ENCODE peak calls at places on chromosomes 5 and 9, in four cellular contexts. One of them, this sample, is unnamed.

GRCh38 chr5:43209060-43209459 is 17.0 kb downstream of the NIM1K start:
- DNase-seq in naive thymus-derived CD4-positive, alpha-beta T cell: no peak
- DNase-seq in psoas muscle: no peak
- DNase-seq in neuronal stem cell: no peak
- DNase-seq in this sample: no peak

GRCh38 chr5:164312801-164313200 is 807.4 kb downstream of the MAT2B start:
- DNase-seq in naive thymus-derived CD4-positive, alpha-beta T cell: no peak
- DNase-seq in psoas muscle: no peak
- DNase-seq in neuronal stem cell: no peak
- DNase-seq in this sample: no peak

GRCh38 chr9:130938652-130939404 is at the start of gene FIBCD1:
- DNase-seq in naive thymus-derived CD4-positive, alpha-beta T cell: no peak
- DNase-seq in psoas muscle: no peak
- DNase-seq in neuronal stem cell: no peak
- DNase-seq in this sample: no peak

GRCh38 chr5:142323480-142324376 is 1.1 kb downstream of the SPRY4 start:
- DNase-seq in naive thymus-derived CD4-positive, alpha-beta T cell: no peak
- DNase-seq in psoas muscle: no peak
- DNase-seq in neuronal stem cell: peak; percentile 11
- DNase-seq in this sample: no peak

GRCh38 chr5:34552129-34552528 is 104.0 kb upstream of the RAI14 start:
- DNase-seq in naive thymus-derived CD4-positive, alpha-beta T cell: no peak
- DNase-seq in psoas muscle: no peak
- DNase-seq in neuronal stem cell: no peak
- DNase-seq in this sample: no peak

GRCh38 chr9:91758491-91758981 is 191.5 kb downstream of the ROR2 start:
- DNase-seq in naive thymus-derived CD4-positive, alpha-beta T cell: no peak
- DNase-seq in psoas muscle: no peak
- DNase-seq in neuronal stem cell: peak; percentile 54
- DNase-seq in this sample: peak; percentile 46

GRCh38 chr5:103808464-103809106 is 246.0 kb upstream of the NUDT12 start:
- DNase-seq in naive thymus-derived CD4-positive, alpha-beta T cell: no peak
- DNase-seq in psoas muscle: no peak
- DNase-seq in neuronal stem cell: peak; percentile 40
- DNase-seq in this sample: peak; percentile 51

GRCh38 chr5:167813381-167813780 is 478.1 kb upstream of the WWC1 start:
- DNase-seq in naive thymus-derived CD4-positive, alpha-beta T cell: no peak
- DNase-seq in psoas muscle: no peak
- DNase-seq in neuronal stem cell: no peak
- DNase-seq in this sample: peak; percentile 94

GRCh38 chr5:82406200-82406773 is 128.1 kb upstream of the RPS23 start:
- DNase-seq in naive thymus-derived CD4-positive, alpha-beta T cell: no peak
- DNase-seq in psoas muscle: no peak
- DNase-seq in neuronal stem cell: no peak
- DNase-seq in this sample: peak; percentile 100

GRCh38 chr5:132251220-132251725 is 6.2 kb upstream of the PDLIM4 start:
- DNase-seq in naive thymus-derived CD4-positive, alpha-beta T cell: no peak
- DNase-seq in psoas muscle: peak; percentile 80
- DNase-seq in neuronal stem cell: no peak
- DNase-seq in this sample: no peak

GRCh38 chr9:23120630-23121029 is 674.0 kb downstream of the DMRTA1 start:
- DNase-seq in naive thymus-derived CD4-positive, alpha-beta T cell: no peak
- DNase-seq in psoas muscle: no peak
- DNase-seq in neuronal stem cell: no peak
- DNase-seq in this sample: no peak

GRCh38 chr9:101028346-101029299 is at the start of gene PLPPR1:
- DNase-seq in naive thymus-derived CD4-positive, alpha-beta T cell: no peak
- DNase-seq in psoas muscle: peak; percentile 53
- DNase-seq in neuronal stem cell: peak; percentile 85
- DNase-seq in this sample: peak; percentile 49

GRCh38 chr9:35798658-35799366 is 7.4 kb downstream of the NPR2 start:
- DNase-seq in naive thymus-derived CD4-positive, alpha-beta T cell: no peak
- DNase-seq in psoas muscle: no peak
- DNase-seq in neuronal stem cell: no peak
- DNase-seq in this sample: peak; percentile 100

GRCh38 chr9:98864257-98865180 is 57.0 kb downstream of the GALNT12 start:
- DNase-seq in naive thymus-derived CD4-positive, alpha-beta T cell: no peak
- DNase-seq in psoas muscle: no peak
- DNase-seq in neuronal stem cell: no peak
- DNase-seq in this sample: no peak

GRCh38 chr5:5784114-5784513 is 361.6 kb downstream of the ICE1 start:
- DNase-seq in naive thymus-derived CD4-positive, alpha-beta T cell: no peak
- DNase-seq in psoas muscle: no peak
- DNase-seq in neuronal stem cell: no peak
- DNase-seq in this sample: no peak

GRCh38 chr5:172775326-172776234 is 4.6 kb upstream of the DUSP1 start:
- DNase-seq in naive thymus-derived CD4-positive, alpha-beta T cell: no peak
- DNase-seq in psoas muscle: peak; percentile 95
- DNase-seq in neuronal stem cell: no peak
- DNase-seq in this sample: peak; percentile 98

GRCh38 chr9:114652776-114653555 is 4.6 kb downstream of the TEX53 start:
- DNase-seq in naive thymus-derived CD4-positive, alpha-beta T cell: no peak
- DNase-seq in psoas muscle: no peak
- DNase-seq in neuronal stem cell: no peak
- DNase-seq in this sample: peak; percentile 41

GRCh38 chr9:92759990-92760893 is 4.4 kb downstream of the BICD2 start:
- DNase-seq in naive thymus-derived CD4-positive, alpha-beta T cell: no peak
- DNase-seq in psoas muscle: peak; percentile 94
- DNase-seq in neuronal stem cell: no peak
- DNase-seq in this sample: no peak

GRCh38 chr5:127072861-127073846 is at the start of gene C5orf63:
- DNase-seq in naive thymus-derived CD4-positive, alpha-beta T cell: peak; percentile 78
- DNase-seq in psoas muscle: peak; percentile 84
- DNase-seq in neuronal stem cell: no peak
- DNase-seq in this sample: peak; percentile 29

GRCh38 chr5:87195104-87195581 is 72.5 kb upstream of the RASA1 start:
- DNase-seq in naive thymus-derived CD4-positive, alpha-beta T cell: no peak
- DNase-seq in psoas muscle: no peak
- DNase-seq in neuronal stem cell: no peak
- DNase-seq in this sample: peak; percentile 77

GRCh38 chr5:174636081-174636480 is 88.3 kb upstream of the MSX2 start:
- DNase-seq in naive thymus-derived CD4-positive, alpha-beta T cell: no peak
- DNase-seq in psoas muscle: no peak
- DNase-seq in neuronal stem cell: no peak
- DNase-seq in this sample: no peak

GRCh38 chr9:138043411-138044345 is 166.1 kb downstream of the CACNA1B start:
- DNase-seq in naive thymus-derived CD4-positive, alpha-beta T cell: no peak
- DNase-seq in psoas muscle: peak; percentile 33
- DNase-seq in neuronal stem cell: no peak
- DNase-seq in this sample: no peak

GRCh38 chr5:38601843-38602424 is 45.5 kb upstream of the LIFR start:
- DNase-seq in naive thymus-derived CD4-positive, alpha-beta T cell: no peak
- DNase-seq in psoas muscle: no peak
- DNase-seq in neuronal stem cell: no peak
- DNase-seq in this sample: peak; percentile 92

GRCh38 chr5:79109527-79110492 is 1.8 kb upstream of the BHMT start:
- DNase-seq in naive thymus-derived CD4-positive, alpha-beta T cell: no peak
- DNase-seq in psoas muscle: peak; percentile 50
- DNase-seq in neuronal stem cell: no peak
- DNase-seq in this sample: no peak

GRCh38 chr9:134768332-134769083 is 112.1 kb upstream of the FCN2 start:
- DNase-seq in naive thymus-derived CD4-positive, alpha-beta T cell: no peak
- DNase-seq in psoas muscle: peak; percentile 82
- DNase-seq in neuronal stem cell: no peak
- DNase-seq in this sample: no peak

GRCh38 chr5:52869391-52869790 is 81.7 kb downstream of the ITGA1 start:
- DNase-seq in naive thymus-derived CD4-positive, alpha-beta T cell: no peak
- DNase-seq in psoas muscle: no peak
- DNase-seq in neuronal stem cell: no peak
- DNase-seq in this sample: no peak

GRCh38 chr5:53323943-53324642 is 156.3 kb upstream of the FST start:
- DNase-seq in naive thymus-derived CD4-positive, alpha-beta T cell: no peak
- DNase-seq in psoas muscle: no peak
- DNase-seq in neuronal stem cell: no peak
- DNase-seq in this sample: peak; percentile 98

GRCh38 chr9:34602906-34603305 is 9.0 kb downstream of the RPP25L start:
- DNase-seq in naive thymus-derived CD4-positive, alpha-beta T cell: no peak
- DNase-seq in psoas muscle: no peak
- DNase-seq in neuronal stem cell: no peak
- DNase-seq in this sample: no peak

GRCh38 chr5:96155156-96155555 is 193.5 kb upstream of the ELL2 start:
- DNase-seq in naive thymus-derived CD4-positive, alpha-beta T cell: no peak
- DNase-seq in psoas muscle: no peak
- DNase-seq in neuronal stem cell: no peak
- DNase-seq in this sample: no peak

GRCh38 chr9:97594414-97594921 is 38.7 kb downstream of the TSTD2 start:
- DNase-seq in naive thymus-derived CD4-positive, alpha-beta T cell: no peak
- DNase-seq in psoas muscle: peak; percentile 95
- DNase-seq in neuronal stem cell: no peak
- DNase-seq in this sample: no peak

GRCh38 chr9:98019098-98019497 is 36.0 kb downstream of the ANP32B start:
- DNase-seq in naive thymus-derived CD4-positive, alpha-beta T cell: no peak
- DNase-seq in psoas muscle: no peak
- DNase-seq in neuronal stem cell: no peak
- DNase-seq in this sample: no peak

DNA sequence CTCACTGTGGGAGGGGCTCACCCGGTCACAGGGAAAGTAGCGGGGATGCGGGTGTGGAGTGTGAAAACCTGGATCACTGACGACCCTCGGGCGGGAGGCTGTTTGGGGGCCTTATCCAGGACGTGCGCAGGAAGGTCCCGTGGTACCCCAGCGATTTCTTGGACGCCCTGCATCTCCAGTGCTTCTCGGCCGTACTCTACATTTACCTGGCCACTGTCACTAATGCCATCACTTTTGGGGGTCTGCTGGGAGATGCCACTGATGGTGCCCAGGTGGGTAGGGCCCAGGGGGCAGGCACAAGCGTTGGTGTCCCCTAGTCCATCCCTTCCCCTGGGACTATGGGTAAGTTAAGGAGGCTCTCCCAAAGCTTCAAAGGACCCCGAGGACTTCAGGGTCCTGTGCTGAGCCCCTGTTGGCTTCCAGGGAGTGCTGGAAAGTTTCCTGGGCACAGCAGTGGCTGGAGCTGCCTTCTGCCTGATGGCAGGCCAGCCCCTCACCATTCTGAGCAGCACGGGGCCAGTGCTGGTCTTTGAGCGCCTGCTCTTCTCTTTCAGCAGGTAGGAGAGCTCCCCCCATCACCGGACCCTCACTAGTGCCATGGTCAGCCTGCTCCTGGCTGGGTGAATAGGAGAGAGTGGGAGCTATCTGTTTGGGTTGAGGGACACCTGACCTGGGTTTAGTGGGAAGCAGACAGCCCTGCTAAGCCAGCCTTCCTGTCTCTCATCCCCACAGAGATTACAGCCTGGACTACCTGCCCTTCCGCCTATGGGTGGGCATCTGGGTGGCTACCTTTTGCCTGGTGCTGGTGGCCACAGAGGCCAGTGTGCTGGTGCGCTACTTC is 3.9 kb downstream of the SLC4A9 start:
- DNase-seq in naive thymus-derived CD4-positive, alpha-beta T cell: no peak
- DNase-seq in psoas muscle: peak; percentile 19
- DNase-seq in neuronal stem cell: no peak
- DNase-seq in this sample: no peak
- H3K4me3 ChIP-seq in naive thymus-derived CD4-positive, alpha-beta T cell: peak overlapping the region; percentile 57
- H3K4me3 ChIP-seq in psoas muscle: peak overlapping the region; percentile 53
- H3K4me3 ChIP-seq in neuronal stem cell: peak overlapping the region; percentile 80
- H3K4me3 ChIP-seq in this sample: peak overlapping the region; percentile 36

DNA sequence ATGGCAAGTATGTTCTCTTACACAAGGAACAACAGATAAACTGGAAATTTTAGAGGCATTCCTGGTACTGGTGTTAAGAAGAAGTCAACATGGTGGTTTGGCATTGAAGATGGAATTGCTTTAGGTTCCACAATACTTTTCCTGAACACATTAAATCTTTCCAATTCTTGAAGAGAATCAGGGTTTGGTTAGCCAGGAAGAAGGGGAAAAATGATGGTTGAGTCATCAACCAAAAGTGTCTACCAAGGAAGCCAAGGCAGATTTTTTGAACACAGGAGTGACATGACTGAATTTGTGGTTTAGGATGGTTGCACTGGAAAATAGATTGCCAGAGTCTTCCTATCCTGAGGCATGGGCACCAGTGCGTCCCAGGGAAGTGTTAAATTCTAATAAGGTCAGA is 433.4 kb downstream of the TMEM38B start:
- DNase-seq in naive thymus-derived CD4-positive, alpha-beta T cell: no peak
- DNase-seq in psoas muscle: no peak
- DNase-seq in neuronal stem cell: no peak
- DNase-seq in this sample: no peak
- H3K36me3 ChIP-seq in naive thymus-derived CD4-positive, alpha-beta T cell: no peaks in the 10 kb centered on the region
- H3K36me3 ChIP-seq in psoas muscle: no peaks in the 10 kb centered on the region
- H3K36me3 ChIP-seq in neuronal stem cell: no peaks in the 10 kb centered on the region
- H3K36me3 ChIP-seq in this sample: no peaks in the 10 kb centered on the region

DNA sequence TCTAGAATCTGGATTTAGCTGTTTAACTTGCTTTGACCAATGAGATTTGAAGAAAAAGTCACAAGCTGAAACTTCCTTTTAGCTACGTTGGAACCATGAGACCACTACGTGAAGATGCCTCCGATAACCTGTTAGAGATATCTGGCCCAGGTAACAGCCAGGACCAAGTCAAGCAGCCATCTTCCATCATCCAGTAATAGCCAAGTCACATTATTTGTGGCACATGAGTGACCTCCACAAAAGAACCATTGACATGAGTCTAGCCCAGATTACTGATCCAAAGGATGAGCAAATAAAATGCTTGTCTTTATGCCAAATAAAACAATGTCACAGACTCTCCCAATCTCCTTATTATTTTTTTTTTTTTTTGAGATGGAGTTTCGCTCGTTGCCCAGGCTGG is 1.6 kb downstream of the DEPDC1B start:
- DNase-seq in naive thymus-derived CD4-positive, alpha-beta T cell: no peak
- DNase-seq in psoas muscle: no peak
- DNase-seq in neuronal stem cell: no peak
- DNase-seq in this sample: no peak
- H3K4me3 ChIP-seq in naive thymus-derived CD4-positive, alpha-beta T cell: no peak overlapping the region
- H3K4me3 ChIP-seq in psoas muscle: no peak overlapping the region
- H3K4me3 ChIP-seq in neuronal stem cell: no peak overlapping the region
- H3K4me3 ChIP-seq in this sample: no peak overlapping the region

DNA sequence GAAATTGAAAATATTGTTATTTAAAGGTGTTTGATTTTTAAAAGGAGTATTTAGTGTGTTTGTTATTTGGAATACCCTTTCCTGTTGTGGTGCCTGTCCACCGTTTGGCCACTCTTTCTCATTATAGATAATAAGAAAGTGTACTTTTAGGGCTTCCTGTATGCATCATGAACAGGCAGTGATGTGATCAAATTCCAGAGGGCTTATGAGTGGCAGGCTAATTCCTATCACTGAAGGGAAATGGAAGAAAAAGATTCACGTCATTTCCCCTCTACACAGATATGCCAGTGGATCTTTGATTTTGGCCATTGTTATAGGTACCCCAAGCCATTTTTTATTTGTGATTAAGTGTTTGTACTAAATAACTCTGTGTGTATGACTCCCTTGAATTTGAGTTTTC is 37.1 kb downstream of the RPS6 start:
- DNase-seq in naive thymus-derived CD4-positive, alpha-beta T cell: no peak
- DNase-seq in psoas muscle: no peak
- DNase-seq in neuronal stem cell: no peak
- DNase-seq in this sample: no peak
- H3K36me3 ChIP-seq in naive thymus-derived CD4-positive, alpha-beta T cell: peaks cover 36% of the 10 kb centered on the region
- H3K36me3 ChIP-seq in psoas muscle: peaks cover 9% of the 10 kb centered on the region
- H3K36me3 ChIP-seq in neuronal stem cell: peaks cover 94% of the 10 kb centered on the region
- H3K36me3 ChIP-seq in this sample: peaks cover 13% of the 10 kb centered on the region